ENCODE peak calls at places on chromosomes 16 and 17, in four cellular contexts. P is cardiac fibroblast; U is Ammon's horn; L is stimulated activated CD4-positive, alpha-beta T cell treated with anti-CD3 and anti-CD28 coated beads, TNF-alpha, amount 100 ng/mL, for 24 hours. Q is an unnamed sample.
A peak's percentile ranks its signal among the peaks of the same experiment; 100 is the strongest.

GRCh38 chr17:80388601-80389000 is 26.4 kb upstream of the ENDOV start:
- DNase-seq in P (no peak), L (no peak), U (no peak), Q (no peak)

GRCh38 chr17:59627770-59628171 is 8.1 kb downstream of the CLTC start:
- DNase-seq in P (no peak), L (no peak), U (no peak), Q (no peak)

GRCh38 chr16:48384305-48384981 is 770 bp downstream of the SIAH1 start:
- DNase-seq in P (peak; percentile 77), L (no peak), U (peak; percentile 59), Q (peak; percentile 72)

GRCh38 chr17:60887607-60888028 is 210.0 kb downstream of the BCAS3 start:
- DNase-seq in U (no peak), P (no peak), L (no peak), Q (no peak)

GRCh38 chr16:77918792-77919707 is 103.3 kb upstream of the CLEC3A start:
- DNase-seq in L (no peak), P (peak; percentile 19), U (peak; percentile 23), Q (peak; percentile 20)

GRCh38 chr17:4160294-4160859 is 17.4 kb downstream of the CYB5D2 start:
- DNase-seq in P (no peak), L (no peak), U (no peak), Q (no peak)

GRCh38 chr17:51372345-51373004 is 112.1 kb downstream of the UTP18 start:
- DNase-seq in L (no peak), U (peak; percentile 92), P (peak; percentile 54), Q (no peak)

GRCh38 chr17:55134486-55135157 is 130.1 kb upstream of the HLF start:
- DNase-seq in L (no peak), U (no peak), P (no peak), Q (no peak)

GRCh38 chr17:63399316-63399715 is 46.8 kb downstream of the CYB561 start:
- DNase-seq in L (no peak), U (no peak), P (peak; percentile 73), Q (no peak)

GRCh38 chr17:8742828-8743227 is 1.8 kb downstream of the CCDC42 start:
- DNase-seq in U (no peak), L (no peak), P (no peak), Q (no peak)

GRCh38 chr17:75124041-75124818 is 7.3 kb downstream of the NT5C start:
- DNase-seq in L (peak; percentile 48), P (peak; percentile 82), U (no peak), Q (no peak)

GRCh38 chr16:51431517-51432241 is 280.6 kb upstream of the SALL1 start:
- DNase-seq in U (peak; percentile 75), L (no peak), P (peak; percentile 88), Q (peak; percentile 47)

GRCh38 chr17:64171041-64171440 is 41.1 kb upstream of the ERN1 start:
- DNase-seq in P (peak; percentile 61), L (no peak), U (no peak), Q (no peak)

GRCh38 chr16:82264781-82265180 is 94.8 kb upstream of the MPHOSPH6 start:
- DNase-seq in P (no peak), L (no peak), U (peak; percentile 27), Q (no peak)

GRCh38 chr16:2585651-2586081 is 47.8 kb downstream of the PDPK1 start:
- DNase-seq in U (no peak), P (no peak), L (no peak), Q (no peak)

GRCh38 chr17:77666480-77666879 is 292.0 kb upstream of the TNRC6C start:
- DNase-seq in U (no peak), L (no peak), P (no peak), Q (no peak)

GRCh38 chr17:49407981-49408501 is 6.6 kb downstream of the PHB1 start:
- DNase-seq in P (peak; percentile 62), U (peak; percentile 75), L (peak; percentile 72), Q (peak; percentile 63)

GRCh38 chr17:41539979-41540701 is 12.0 kb upstream of the KRT19 start:
- DNase-seq in U (no peak), L (no peak), P (no peak), Q (no peak)

GRCh38 chr16:4373909-4374742 is 2.5 kb downstream of the VASN start:
- DNase-seq in U (peak; percentile 57), P (peak; percentile 99), L (no peak), Q (peak; percentile 91)

GRCh38 chr16:89534147-89534788 is 26.1 kb downstream of the SPG7 start:
- DNase-seq in P (peak; percentile 69), U (peak; percentile 77), L (no peak), Q (no peak)

GRCh38 chr16:52825882-52826281 is 226.8 kb downstream of the CHD9NB start:
- DNase-seq in U (no peak), L (no peak), P (no peak), Q (no peak)

GRCh38 chr17:14205380-14205779 is 31.3 kb downstream of the CDRT15 start:
- DNase-seq in P (no peak), U (no peak), L (no peak), Q (no peak)

GRCh38 chr17:40963838-40964237 is 2.9 kb downstream of the KRT39 start:
- DNase-seq in U (no peak), P (peak; percentile 29), L (no peak), Q (no peak)

GRCh38 chr16:65487231-65487630 is 365.4 kb upstream of the CDH11 start:
- DNase-seq in U (no peak), P (no peak), L (no peak), Q (no peak)

GRCh38 chr16:31128711-31129567 is 6.6 kb downstream of the PRSS8 start:
- DNase-seq in U (peak; percentile 75), L (no peak), P (no peak), Q (no peak)

GRCh38 chr16:70664325-70665112 is 18.2 kb downstream of the IL34 start:
- DNase-seq in L (no peak), U (peak; percentile 2), P (no peak), Q (no peak)

GRCh38 chr17:77291591-77292386 is 151.0 kb downstream of the SEC14L1 start:
- DNase-seq in P (no peak), L (no peak), U (no peak), Q (no peak)

GRCh38 chr17:54901230-54901847 is 687 bp downstream of the TOM1L1 start:
- DNase-seq in U (no peak), L (no peak), P (peak; percentile 48), Q (peak; percentile 5)

GRCh38 chr17:44932096-44932495 is 15.5 kb downstream of the KIF18B start:
- DNase-seq in P (no peak), L (no peak), U (no peak), Q (no peak)

GRCh38 chr17:79747508-79748295 is 17.0 kb downstream of the ENPP7 start:
- DNase-seq in L (no peak), U (peak; percentile 43), P (no peak), Q (no peak)

GRCh38 chr17:21217346-21217745 is 3.4 kb upstream of the TMEM11 start:
- DNase-seq in L (no peak), P (no peak), U (no peak), Q (no peak)

GRCh38 chr16:83308414-83308813 is 499.4 kb upstream of the HSBP1 start:
- DNase-seq in P (peak; percentile 12), U (no peak), L (no peak), Q (peak; percentile 46)